ENCODE peak calls at places on chromosomes 13 and 19, in ten cellular contexts. K is NCI-H774; Y is suprapubic skin; E is osteocyte; A is astrocyte of the spinal cord; Z is tibial nerve; C is AML-193; F is frontal cortex; P is stimulated activated CD4-positive, alpha-beta T cell treated with anti-CD3 and anti-CD28 coated beads, Interleukin-15, amount 100 ng/mL, for 24 hours; T is head of caudate nucleus. I is an unnamed sample.

GRCh38 chr19:6359517-6359916 is 1.8 kb upstream of the CLPP start:
- DNase-seq in K (no peak), Y (no peak), E (no peak), A (no peak), Z (no peak), C (no peak), F (no peak), P (no peak), T (no peak), I (no peak)

GRCh38 chr19:45402469-45403070 is 2.3 kb downstream of the PPP1R13L start:
- DNase-seq in K (no peak), Y (no peak), E (no peak), A (no peak), Z (no peak), C (no peak), F (no peak), P (peak; percentile 55), T (no peak), I (peak; percentile 78)

GRCh38 chr19:48444933-48445194 is 919 bp upstream of the GRWD1 start:
- DNase-seq in K (no peak), Y (no peak), E (no peak), A (no peak), Z (no peak), C (no peak), F (no peak), P (no peak), T (no peak), I (no peak)

GRCh38 chr19:17107546-17108452 is 32.2 kb downstream of the MYO9B start:
- DNase-seq in K (no peak), Y (peak; percentile 94), E (peak; percentile 90), A (peak; percentile 99), Z (peak; percentile 51), C (no peak), F (no peak), P (peak; percentile 17), T (peak; percentile 78), I (peak; percentile 98)

GRCh38 chr13:24162604-24163003 is 2.1 kb downstream of the SPATA13 start:
- DNase-seq in K (no peak), Y (no peak), E (no peak), A (no peak), Z (no peak), C (no peak), F (no peak), P (no peak), T (no peak), I (no peak)

GRCh38 chr13:111153977-111154332 is 38.8 kb downstream of the ARHGEF7 start:
- DNase-seq in K (no peak), Y (peak; percentile 81), E (no peak), A (no peak), Z (peak; percentile 15), C (peak; percentile 26), F (peak; percentile 31), P (no peak), T (peak; percentile 68), I (no peak)

GRCh38 chr13:95628488-95628887 is 16.0 kb downstream of the DZIP1 start:
- DNase-seq in K (no peak), Y (no peak), E (no peak), A (no peak), Z (no peak), C (no peak), F (no peak), P (no peak), T (no peak), I (no peak)

GRCh38 chr19:54558339-54558738 is 15.3 kb upstream of the LILRA2 start:
- DNase-seq in K (no peak), Y (no peak), E (peak; percentile 21), A (no peak), Z (no peak), C (peak; percentile 1), F (no peak), P (no peak), T (no peak), I (no peak)

GRCh38 chr13:31056650-31057275 is 104.9 kb downstream of the HSPH1 start:
- DNase-seq in K (no peak), Y (no peak), E (no peak), A (no peak), Z (no peak), C (no peak), F (no peak), P (no peak), T (no peak), I (no peak)

GRCh38 chr13:26473571-26474230 is 83.8 kb upstream of the WASF3 start:
- DNase-seq in K (peak; percentile 60), Y (no peak), E (peak; percentile 64), A (no peak), Z (no peak), C (no peak), F (no peak), P (no peak), T (peak; percentile 21), I (no peak)

GRCh38 chr13:46496086-46496485 is 56.9 kb upstream of the LRCH1 start:
- DNase-seq in K (no peak), Y (no peak), E (no peak), A (no peak), Z (no peak), C (no peak), F (no peak), P (no peak), T (no peak), I (no peak)

GRCh38 chr13:55632402-55632801 is 1508.3 kb upstream of the PRR20A start:
- DNase-seq in K (no peak), Y (no peak), E (no peak), A (no peak), Z (no peak), C (no peak), F (no peak), P (no peak), T (no peak), I (no peak)

GRCh38 chr19:5705552-5705951 is 14.4 kb downstream of the LONP1 start:
- DNase-seq in K (no peak), Y (no peak), E (no peak), A (no peak), Z (no peak), C (no peak), F (no peak), P (no peak), T (no peak), I (no peak)

GRCh38 chr19:12801466-12802266 is at the start of the genes PRDX2 and THSD8:
- DNase-seq in K (peak; percentile 82), Y (peak; percentile 90), E (peak; percentile 91), A (peak; percentile 71), Z (peak; percentile 47), C (peak; percentile 31), F (peak; percentile 84), P (peak; percentile 90), T (peak; percentile 90), I (peak; percentile 69)

GRCh38 chr19:19946226-19946625 is 45.5 kb downstream of the ZNF93 start:
- DNase-seq in K (no peak), Y (no peak), E (peak; percentile 62), A (no peak), Z (no peak), C (no peak), F (no peak), P (no peak), T (no peak), I (no peak)

GRCh38 chr19:41501854-41502253 is 58.9 kb downstream of the ERICH4 start:
- DNase-seq in K (no peak), Y (no peak), E (no peak), A (no peak), Z (no peak), C (no peak), F (no peak), P (no peak), T (no peak), I (no peak)

GRCh38 chr19:52670046-52670445 is 31.9 kb upstream of the ZNF83 start:
- DNase-seq in K (no peak), Y (no peak), E (no peak), A (no peak), Z (no peak), C (no peak), F (no peak), P (no peak), T (peak; percentile 79), I (peak; percentile 95)

GRCh38 chr13:73273737-73274136 is 214.9 kb downstream of the KLF5 start:
- DNase-seq in K (no peak), Y (no peak), E (no peak), A (peak; percentile 76), Z (no peak), C (no peak), F (no peak), P (no peak), T (no peak), I (peak; percentile 37)

GRCh38 chr13:113653264-113654174 is 4.5 kb downstream of the ATP4B start:
- DNase-seq in K (peak; percentile 49), Y (peak; percentile 48), E (no peak), A (peak; percentile 9), Z (no peak), C (no peak), F (no peak), P (no peak), T (no peak), I (no peak)

GRCh38 chr13:91101436-91101835 is 246.1 kb upstream of the MIR17HG start:
- DNase-seq in K (no peak), Y (no peak), E (no peak), A (no peak), Z (no peak), C (no peak), F (no peak), P (no peak), T (no peak), I (no peak)

GRCh38 chr13:27171244-27171829 is at the start of gene USP12:
- DNase-seq in K (no peak), Y (peak; percentile 78), E (no peak), A (no peak), Z (peak; percentile 14), C (peak; percentile 53), F (peak; percentile 73), P (peak; percentile 52), T (no peak), I (peak; percentile 23)

GRCh38 chr13:111506621-111507020 is 186.2 kb downstream of the TEX29 start:
- DNase-seq in K (no peak), Y (peak; percentile 62), E (peak; percentile 68), A (no peak), Z (no peak), C (no peak), F (no peak), P (no peak), T (no peak), I (no peak)

I was measured in mammary epithelial cell.